ENCODE peak calls at places on chromosomes 1 and 21, in nine cellular contexts. T is fibroblast of lung, F is heart left ventricle, Z is PC-3, U is cardiac muscle cell, W is astrocyte, D is A549, R is dorsolateral prefrontal cortex, M is psoas muscle. C is an unnamed sample.

GRCh38 chr1:107105914-107106313 is 34.9 kb upstream of the NTNG1 start:
- DNase-seq in U (no peak), M (no peak), R (no peak), D (no peak), T (no peak), Z (no peak), F (no peak), W (no peak), C (no peak)

GRCh38 chr1:27007909-27008582 is 4.6 kb downstream of the TENT5B start:
- DNase-seq in T (no peak), M (no peak), F (no peak), W (no peak), R (no peak), Z (peak), U (no peak), D (peak), C (no peak)

GRCh38 chr1:41884256-41885240 is 34.2 kb downstream of the HIVEP3 start:
- DNase-seq in Z (no peak), R (no peak), T (no peak), M (no peak), D (no peak), U (no peak), F (no peak), W (no peak), C (no peak)

GRCh38 chr1:208291923-208292711 is 47.9 kb upstream of the PLXNA2 start:
- DNase-seq in D (no peak), U (peak), T (peak), Z (no peak), W (no peak), M (no peak), R (no peak), F (no peak), C (no peak)

GRCh38 chr1:186854102-186854501 is 25.4 kb downstream of the PLA2G4A start:
- DNase-seq in Z (no peak), R (no peak), U (no peak), M (no peak), W (no peak), T (no peak), D (peak), F (no peak), C (no peak)

GRCh38 chr1:226749467-226749866 is 10.4 kb upstream of the ITPKB start:
- DNase-seq in W (no peak), Z (no peak), R (no peak), M (no peak), F (no peak), D (no peak), T (no peak), U (no peak), C (no peak)

GRCh38 chr21:25997788-25998611 is 172.6 kb downstream of the APP start:
- DNase-seq in R (no peak), M (no peak), D (no peak), U (peak), Z (peak), F (no peak), T (no peak), W (no peak), C (no peak)

GRCh38 chr1:87902830-87903614 is 574.3 kb downstream of the LMO4 start:
- DNase-seq in W (peak), F (peak), D (peak), T (peak), M (no peak), U (peak), Z (peak), R (no peak), C (no peak)

GRCh38 chr1:154418062-154418897 is 13.1 kb downstream of the IL6R start:
- DNase-seq in W (peak), U (no peak), R (no peak), D (peak), F (no peak), Z (peak), T (no peak), M (peak), C (no peak)

GRCh38 chr1:24275104-24275410 is 44.1 kb upstream of the GRHL3 start:
- DNase-seq in Z (no peak), F (no peak), M (no peak), R (no peak), U (no peak), W (no peak), D (no peak), T (no peak), C (no peak)

GRCh38 chr1:192529031-192529755 is 46.4 kb upstream of the RGS1 start:
- DNase-seq in R (no peak), U (no peak), W (peak), M (no peak), Z (no peak), F (no peak), D (no peak), T (no peak), C (no peak)

GRCh38 chr1:207828485-207829158 is 76.8 kb downstream of the CD46 start:
- DNase-seq in W (peak), F (peak), Z (peak), M (peak), D (peak), T (peak), U (peak), R (peak), C (peak)

GRCh38 chr1:92244376-92244775 is 26.7 kb downstream of the C1orf146 start:
- DNase-seq in D (no peak), R (no peak), U (no peak), F (no peak), Z (no peak), W (peak), T (peak), M (no peak), C (no peak)

GRCh38 chr1:104132386-104132973 is 382.8 kb downstream of the AMY1C start:
- DNase-seq in R (no peak), F (no peak), T (peak), W (no peak), D (peak), M (no peak), U (peak), Z (peak), C (no peak)

GRCh38 chr1:163401211-163401610 is 79.5 kb downstream of the NUF2 start:
- DNase-seq in T (no peak), M (no peak), F (no peak), W (no peak), R (no peak), U (no peak), D (no peak), Z (peak), C (no peak)

GRCh38 chr1:226060976-226061792 is 1.3 kb upstream of the H3-3A start:
- DNase-seq in F (no peak), R (no peak), D (peak), W (no peak), M (no peak), Z (peak), T (peak), U (no peak), C (no peak)

GRCh38 chr1:51948491-51948915 is 42.0 kb downstream of the RAB3B start:
- DNase-seq in F (no peak), T (no peak), M (no peak), U (no peak), Z (no peak), D (no peak), R (no peak), W (no peak), C (no peak)

GRCh38 chr1:71660417-71660816 is 579.6 kb upstream of the ZRANB2 start:
- DNase-seq in D (no peak), U (peak), Z (no peak), T (peak), F (no peak), W (peak), M (no peak), R (no peak), C (no peak)

GRCh38 chr1:33334081-33334552 is 13.2 kb upstream of the A3GALT2 start:
- DNase-seq in M (peak), U (peak), F (peak), R (peak), W (no peak), Z (no peak), D (no peak), T (peak), C (no peak)

GRCh38 chr1:107135466-107135865 is 5.4 kb upstream of the NTNG1 start:
- DNase-seq in D (no peak), F (no peak), U (peak), Z (peak), W (peak), R (no peak), T (peak), M (no peak), C (peak)

GRCh38 chr1:217969428-217969827 is 315.7 kb upstream of the RRP15 start:
- DNase-seq in M (no peak), U (no peak), W (no peak), R (no peak), F (no peak), Z (no peak), T (no peak), D (no peak), C (no peak)

DNA sequence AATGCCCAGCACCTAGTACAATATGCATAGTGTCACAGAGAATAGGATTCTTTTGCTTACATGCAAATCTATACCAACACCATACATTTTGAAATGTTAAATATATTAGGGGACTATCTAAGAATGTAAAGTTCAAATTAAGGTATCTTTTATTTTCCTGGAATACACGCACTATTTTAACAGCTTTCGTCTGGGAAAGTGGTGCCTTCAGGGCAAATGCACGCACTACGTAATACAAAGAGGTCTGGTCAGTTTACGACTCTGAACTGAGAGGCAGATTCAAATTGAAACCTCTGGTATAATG is 931 bp downstream of the FUBP1 start:
- DNase-seq in D (no peak), Z (no peak), F (no peak), W (no peak), R (no peak), U (no peak), T (no peak), M (no peak), C (no peak)
- H3K27ac ChIP-seq in D (peak), Z (peak), F (peak), W (peak), R (peak), U (peak), T (peak), M (peak), C (peak)

GRCh38 chr1:108695515-108695914 is 3.4 kb downstream of the PRPF38B start:
- DNase-seq in M (no peak), U (no peak), D (no peak), R (no peak), W (no peak), F (no peak), T (no peak), Z (no peak), C (no peak)
- H3K4me3 ChIP-seq in M (peak), U (no peak), D (no peak), R (no peak), W (no peak), F (peak), T (peak), Z (peak), C (no peak)

DNA sequence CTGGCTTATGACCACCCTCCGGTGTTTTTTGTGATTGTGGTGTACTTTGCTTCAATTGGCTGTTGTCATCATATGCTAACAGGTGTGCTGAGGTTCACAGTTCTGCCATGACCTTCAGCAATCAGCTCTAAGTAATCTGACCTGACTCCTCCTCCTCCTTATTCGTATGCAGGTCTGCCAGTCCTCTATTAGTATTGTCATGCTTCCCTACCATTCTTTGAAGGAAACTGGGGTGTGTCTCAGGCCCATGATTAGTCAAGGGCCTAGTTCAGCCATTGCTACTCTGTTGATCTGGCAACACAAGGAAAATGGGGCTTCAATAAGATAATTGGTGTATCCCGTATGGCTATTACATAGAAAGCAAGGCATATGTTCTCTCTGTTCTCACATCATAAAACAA is 332.3 kb upstream of the DPYD start:
- DNase-seq in U (no peak), F (no peak), T (no peak), M (no peak), Z (no peak), D (no peak), W (no peak), R (no peak), C (no peak)
- TF ChIP-seq CTCF in U (no peak), F (no peak), T (no peak), M (no peak), Z (no peak), D (no peak), W (no peak), R (no peak), C (no peak)

DNA sequence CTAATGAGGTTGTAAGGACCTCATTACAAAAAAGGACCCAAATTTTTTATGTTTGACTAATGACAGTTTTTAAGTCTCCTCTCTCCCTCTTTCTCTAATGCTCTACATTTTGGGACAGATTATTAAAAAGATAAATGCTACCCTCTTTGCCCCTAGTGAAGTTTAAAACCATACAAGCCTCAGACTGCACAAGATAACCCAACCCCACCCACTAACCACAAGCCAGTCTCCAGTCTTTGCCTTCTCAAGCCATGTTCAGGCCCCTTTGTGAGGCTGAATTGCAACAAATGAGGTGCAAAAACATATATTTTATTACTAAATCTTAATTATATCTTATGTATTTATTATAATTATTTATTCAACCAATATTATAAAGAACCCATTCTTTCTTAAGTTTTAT is 597.2 kb upstream of the BRINP3 start:
- DNase-seq in T (no peak), F (no peak), M (no peak), U (no peak), Z (no peak), W (no peak), R (no peak), D (no peak), C (no peak)
- H3K27ac ChIP-seq in T (no peak), F (no peak), M (no peak), U (no peak), Z (no peak), W (no peak), R (no peak), D (no peak), C (no peak)

DNA sequence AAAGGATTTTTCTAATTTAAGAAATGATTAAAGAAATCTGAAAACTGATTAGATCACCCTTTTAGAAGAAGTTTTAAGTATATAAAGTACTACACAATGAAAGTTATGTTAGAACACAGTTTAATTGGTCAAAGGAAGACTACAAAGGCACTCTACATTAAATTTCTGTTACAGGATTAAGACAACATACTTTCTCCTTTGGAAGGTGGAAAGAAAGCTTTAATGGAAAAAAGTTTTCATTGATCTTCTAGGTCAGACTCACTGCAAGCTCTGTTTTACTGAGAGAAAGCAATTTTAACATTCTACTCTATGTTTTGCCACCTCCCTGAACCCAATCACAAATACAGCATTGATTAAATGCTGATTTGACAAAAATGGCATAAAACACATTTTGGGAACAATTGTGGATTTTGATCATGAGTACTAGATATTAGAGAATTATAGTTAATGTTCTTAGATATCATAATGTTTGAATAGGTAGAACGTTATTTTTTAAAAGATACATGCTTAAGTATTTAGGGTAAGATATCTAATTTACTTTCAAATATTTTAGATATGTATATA is 32.0 kb downstream of the WDR26 start:
- DNase-seq in M (no peak), T (no peak), U (no peak), Z (no peak), R (no peak), D (no peak), F (no peak), W (no peak), C (no peak)
- H3K4me3 ChIP-seq in M (no peak), T (no peak), U (no peak), Z (no peak), R (no peak), D (no peak), F (no peak), W (no peak), C (no peak)

GRCh38 chr1:93738075-93738622 is 56.5 kb upstream of the BCAR3 start:
- DNase-seq in M (peak), W (peak), D (peak), R (no peak), U (peak), T (peak), F (no peak), Z (peak), C (peak)

GRCh38 chr1:93732514-93732913 is 50.9 kb upstream of the BCAR3 start:
- DNase-seq in T (no peak), F (no peak), M (no peak), D (no peak), R (no peak), Z (no peak), W (no peak), U (no peak), C (no peak)

GRCh38 chr1:93735722-93736121 is 54.1 kb upstream of the BCAR3 start:
- DNase-seq in R (no peak), W (peak), U (peak), F (no peak), D (no peak), T (peak), Z (peak), M (no peak), C (peak)

GRCh38 chr1:93733340-93733739 is 51.7 kb upstream of the BCAR3 start:
- DNase-seq in T (no peak), Z (no peak), U (no peak), M (no peak), W (no peak), R (no peak), D (no peak), F (no peak), C (no peak)

GRCh38 chr1:93734999-93735398 is 53.4 kb upstream of the BCAR3 start:
- DNase-seq in D (peak), W (no peak), T (no peak), R (no peak), M (no peak), U (no peak), F (no peak), Z (no peak), C (no peak)
- TF ChIP-seq CTCF in D (no peak), W (peak), T (peak), R (no peak), M (no peak), U (peak), F (no peak), Z (peak), C (peak)

GRCh38 chr1:16440150-16440479 is 409 bp upstream of the NECAP2 start:
- DNase-seq in W (no peak), D (no peak), R (peak), F (no peak), U (no peak), Z (peak), T (no peak), M (no peak), C (no peak)
- H3K27ac ChIP-seq in W (no peak), D (peak), R (peak), F (peak), U (peak), Z (no peak), T (peak), M (peak), C (no peak)

DNA sequence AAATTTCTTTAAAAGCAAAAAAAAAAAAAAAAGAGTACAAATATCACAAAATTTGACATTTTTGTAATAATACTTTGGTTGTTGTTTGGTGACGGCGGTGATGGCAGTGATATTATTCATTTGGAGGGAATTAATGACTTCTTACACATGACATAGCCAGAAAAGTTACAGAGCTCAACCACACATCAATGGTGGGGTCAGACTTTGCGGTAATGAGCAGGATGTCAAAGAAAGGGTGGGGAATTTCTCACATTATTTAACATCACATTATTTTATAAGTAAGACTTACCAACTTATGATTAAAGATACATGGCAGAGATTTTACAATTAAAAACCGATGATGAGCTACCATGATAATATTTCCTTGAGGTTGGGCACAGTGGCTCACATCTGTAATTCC is 248.2 kb downstream of the RERE start:
- DNase-seq in M (no peak), U (no peak), Z (no peak), F (no peak), R (no peak), W (no peak), T (no peak), D (no peak), C (no peak)
- H3K4me3 ChIP-seq in M (no peak), U (no peak), Z (no peak), F (no peak), R (no peak), W (no peak), T (no peak), D (no peak), C (no peak)

DNA sequence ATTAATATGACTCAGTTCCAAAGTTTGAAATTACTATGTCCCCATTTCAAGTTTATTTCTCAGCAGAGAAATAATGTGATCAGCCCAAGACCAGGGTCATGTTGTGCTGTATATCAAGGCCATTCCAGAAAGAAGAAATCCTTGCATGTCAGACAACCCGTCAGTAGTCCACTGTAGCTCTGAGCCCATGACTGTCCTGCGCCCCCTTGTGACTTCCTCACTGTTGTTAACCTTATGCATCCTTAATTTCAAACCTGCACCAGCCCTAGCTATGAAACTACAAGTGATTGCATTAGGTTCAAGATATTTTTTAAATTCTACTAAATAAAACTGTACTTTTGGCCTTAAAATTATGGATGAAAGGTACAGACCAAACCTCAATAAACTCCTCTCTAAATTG is 133.0 kb downstream of the LRRC7 start:
- DNase-seq in U (peak), R (no peak), Z (peak), T (peak), M (no peak), F (no peak), W (no peak), D (peak), C (peak)
- TF ChIP-seq CTCF in U (peak), R (no peak), Z (peak), T (no peak), M (no peak), F (no peak), W (peak), D (no peak), C (peak)

GRCh38 chr1:55585402-55585792 is 370.2 kb upstream of the USP24 start:
- DNase-seq in R (no peak), T (no peak), Z (no peak), U (no peak), F (no peak), M (no peak), W (no peak), D (no peak), C (no peak)
- H3K27ac ChIP-seq in R (no peak), T (no peak), Z (no peak), U (no peak), F (no peak), M (no peak), W (no peak), D (peak), C (no peak)